ENCODE peak calls at places on chromosomes 12 and 14, in six cellular contexts. V is HepG2, C is A549, M is GM12878, D is IMR-90, E is K562. X is an unnamed sample.

GRCh38 chr12:49909826-49910225 is 6.1 kb upstream of the FAIM2 start:
- DNase-seq in V (peak; percentile 35), C (no peak), M (no peak), D (peak; percentile 69), E (peak; percentile 73), X (no peak)

GRCh38 chr14:103239751-103240150 is 94.3 kb upstream of the EIF5 start:
- DNase-seq in V (no peak), C (no peak), M (no peak), D (no peak), E (no peak), X (no peak)

GRCh38 chr12:20368653-20369163 is 371 bp downstream of the PDE3A start:
- DNase-seq in V (no peak), C (peak; percentile 15), M (no peak), D (peak; percentile 37), E (no peak), X (peak; percentile 35)

GRCh38 chr14:106652494-106652893 is 1126.1 kb downstream of the TMEM121 start:
- DNase-seq in V (no peak), C (no peak), M (peak; percentile 42), D (no peak), E (no peak), X (no peak)

GRCh38 chr12:50986961-50987737 is 34.8 kb downstream of the HIGD1C start:
- DNase-seq in V (peak; percentile 46), C (no peak), M (no peak), D (peak; percentile 72), E (peak; percentile 56), X (peak; percentile 38)

GRCh38 chr14:51342226-51342625 is 102.2 kb downstream of the TMX1 start:
- DNase-seq in V (peak; percentile 7), C (peak; percentile 16), M (no peak), D (peak; percentile 56), E (peak; percentile 1), X (no peak)

GRCh38 chr14:94796278-94796677 is 26.4 kb upstream of the GSC start:
- DNase-seq in V (no peak), C (no peak), M (no peak), D (no peak), E (no peak), X (no peak)

GRCh38 chr12:6450091-6450868 is 1.6 kb upstream of the TAPBPL start:
- DNase-seq in V (no peak), C (no peak), M (no peak), D (no peak), E (no peak), X (no peak)

GRCh38 chr14:100857196-100857922 is 31.4 kb downstream of the MEG3 start:
- DNase-seq in V (no peak), C (no peak), M (no peak), D (no peak), E (no peak), X (no peak)
- TF ChIP-seq BHLHE40 in V (no peak), C (no peak), M (no peak), D (no peak), E (no peak), X (no peak)

GRCh38 chr12:64724201-64724745 is 34.9 kb downstream of the GNS start:
- DNase-seq in V (no peak), C (no peak), M (no peak), D (no peak), E (no peak), X (no peak)
- TF ChIP-seq BHLHE40 in V (no peak), C (no peak), M (no peak), D (no peak), E (no peak), X (no peak)

GRCh38 chr12:78034025-78034424 is 203.3 kb downstream of the NAV3 start:
- DNase-seq in V (no peak), C (no peak), M (no peak), D (peak; percentile 55), E (no peak), X (no peak)
- TF ChIP-seq BHLHE40 in V (no peak), C (no peak), M (no peak), D (no peak), E (no peak), X (no peak)

GRCh38 chr12:120887253-120888043 is 16.7 kb downstream of the SPPL3 start:
- DNase-seq in V (no peak), C (no peak), M (no peak), D (no peak), E (no peak), X (no peak)
- TF ChIP-seq BHLHE40 in V (no peak), C (no peak), M (no peak), D (no peak), E (no peak), X (no peak)

DNA sequence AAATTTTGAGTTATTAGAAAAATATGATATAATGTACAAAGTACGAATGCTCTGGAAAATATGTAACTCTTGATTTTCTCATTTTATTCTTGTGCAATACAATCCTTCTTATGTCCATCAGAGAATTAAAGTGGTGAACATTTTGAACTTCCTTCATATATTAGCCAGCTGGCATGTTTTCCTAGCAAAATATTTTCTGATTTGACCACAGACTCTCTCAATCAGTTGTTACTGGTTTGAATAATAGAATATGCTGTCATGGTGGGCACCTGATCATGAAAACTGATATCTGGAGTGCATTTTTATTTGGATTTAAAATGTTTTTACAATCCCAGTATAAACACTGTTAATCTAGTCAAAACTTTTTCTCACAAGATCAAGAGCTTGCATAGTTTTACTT is 24.2 kb downstream of the PARPBP start:
- DNase-seq in V (no peak), C (no peak), M (no peak), D (no peak), E (no peak), X (no peak)
- TF ChIP-seq BHLHE40 in V (no peak), C (no peak), M (no peak), D (no peak), E (no peak), X (no peak)

X was measured in HEK293T.